ENCODE peak calls at places on chromosome 4, in four cellular contexts. E, U, M and C are unnamed samples.

GRCh38 chr4:4673070-4673469 is 131.2 kb upstream of the STX18 start:
- DNase-seq in E (no peak), U (no peak), M (no peak), C (peak)

GRCh38 chr4:35986537-35986936 is 257.8 kb downstream of the ARAP2 start:
- DNase-seq in E (no peak), U (no peak), M (no peak), C (no peak)

GRCh38 chr4:11720292-11720691 is 291.6 kb upstream of the HS3ST1 start:
- DNase-seq in E (no peak), U (no peak), M (no peak), C (no peak)

GRCh38 chr4:19375405-19375804 is 876.3 kb upstream of the SLIT2 start:
- DNase-seq in E (no peak), U (no peak), M (no peak), C (no peak)

GRCh38 chr4:128225148-128225547 is 62.5 kb downstream of the PGRMC2 start:
- DNase-seq in E (no peak), U (no peak), M (no peak), C (no peak)

GRCh38 chr4:43233321-43233720 is 340.8 kb downstream of the GRXCR1 start:
- DNase-seq in E (no peak), U (no peak), M (no peak), C (no peak)

GRCh38 chr4:150004481-150004880 is 73.8 kb upstream of the DCLK2 start:
- DNase-seq in E (no peak), U (no peak), M (no peak), C (no peak)

GRCh38 chr4:109128589-109128988 is 173.9 kb downstream of the COL25A1 start:
- DNase-seq in E (no peak), U (no peak), M (no peak), C (no peak)

GRCh38 chr4:39732728-39733127 is 34.8 kb downstream of the UBE2K start:
- DNase-seq in E (no peak), U (no peak), M (no peak), C (no peak)

GRCh38 chr4:16573744-16574143 is 324.7 kb downstream of the LDB2 start:
- DNase-seq in E (no peak), U (no peak), M (no peak), C (no peak)

GRCh38 chr4:122576261-122577188 is 44.3 kb downstream of the IL21 start:
- DNase-seq in E (no peak), U (peak), M (peak), C (no peak)

GRCh38 chr4:73868206-73869129 is 725 bp upstream of the CXCL1 start:
- DNase-seq in E (no peak), U (no peak), M (no peak), C (no peak)

GRCh38 chr4:41930139-41930831 is 4.9 kb upstream of the TMEM33 start:
- DNase-seq in E (no peak), U (no peak), M (no peak), C (no peak)

GRCh38 chr4:76125816-76126215 is 22.4 kb downstream of the NUP54 start:
- DNase-seq in E (no peak), U (no peak), M (no peak), C (no peak)

GRCh38 chr4:185792384-185793146 is 19.4 kb downstream of the SORBS2 start:
- DNase-seq in E (no peak), U (no peak), M (no peak), C (no peak)

GRCh38 chr4:114279066-114279465 is 299.6 kb upstream of the ARSJ start:
- DNase-seq in E (no peak), U (no peak), M (no peak), C (no peak)

GRCh38 chr4:145503486-145504072 is 21.9 kb downstream of the SMAD1 start:
- DNase-seq in E (no peak), U (no peak), M (no peak), C (no peak)

GRCh38 chr4:99763635-99764101 is 53.0 kb upstream of the DAPP1 start:
- DNase-seq in E (no peak), U (no peak), M (no peak), C (no peak)

GRCh38 chr4:165621983-165622382 is 243.2 kb downstream of the CPE start:
- DNase-seq in E (no peak), U (no peak), M (no peak), C (no peak)

GRCh38 chr4:185165605-185166063 is 22.6 kb downstream of the SLC25A4 start:
- DNase-seq in E (no peak), U (peak), M (no peak), C (no peak)

GRCh38 chr4:135418353-135418752 is 1216.8 kb upstream of the PABPC4L start:
- DNase-seq in E (no peak), U (peak), M (no peak), C (no peak)

GRCh38 chr4:189940178-189941004 is at the start of gene FRG1:
- DNase-seq in E (peak), U (peak), M (peak), C (peak)

GRCh38 chr4:130306566-130306965 is 1210.6 kb downstream of the C4orf33 start:
- DNase-seq in E (no peak), U (no peak), M (no peak), C (no peak)